ENCODE peak calls at places on chromosomes 11 and 22, in five cellular contexts. Y, R, H, X and S are unnamed samples. For H3K4me1, the result is how much of the 10 kb centered on the place peaks cover.

GRCh38 chr11:59216654-59217640 is 4.2 kb upstream of the MPEG1 start:
- DNase-seq in X (peak), R (no peak), H (no peak), Y (no peak), S (peak)

GRCh38 chr22:48658871-48659270 is 1168.8 kb downstream of the BRD1 start:
- DNase-seq in H (no peak), Y (no peak), X (no peak), R (no peak), S (no peak)

GRCh38 chr11:7575841-7576451 is 62.1 kb downstream of the PPFIBP2 start:
- DNase-seq in H (no peak), X (no peak), R (peak), Y (peak), S (peak)

GRCh38 chr11:298406-299065 is 790 bp downstream of the IFITM5 start:
- DNase-seq in X (peak), H (no peak), Y (peak), R (no peak), S (no peak)

GRCh38 chr11:102932678-102933077 is 22.9 kb downstream of the MMP13 start:
- DNase-seq in R (no peak), Y (no peak), X (no peak), H (no peak), S (no peak)

GRCh38 chr11:28962492-28962891 is 854.3 kb downstream of the METTL15 start:
- DNase-seq in Y (no peak), R (no peak), H (no peak), X (no peak), S (no peak)

GRCh38 chr11:6410695-6411430 is 8.0 kb downstream of the APBB1 start:
- DNase-seq in X (no peak), H (no peak), Y (no peak), R (no peak), S (no peak)

GRCh38 chr11:8531982-8532381 is 62.0 kb downstream of the STK33 start:
- DNase-seq in R (no peak), X (no peak), Y (no peak), H (no peak), S (no peak)

GRCh38 chr22:49838771-49839717 is 11.4 kb upstream of the BRD1 start:
- DNase-seq in Y (no peak), R (no peak), X (no peak), H (peak), S (no peak)

GRCh38 chr11:65565624-65566453 is 4.4 kb upstream of the ZNRD2 start:
- DNase-seq in H (no peak), Y (no peak), R (no peak), X (no peak), S (no peak)

GRCh38 chr11:61110255-61111059 is 8.2 kb downstream of the CD5 start:
- DNase-seq in Y (no peak), R (no peak), H (peak), X (no peak), S (no peak)

GRCh38 chr22:45010532-45010900 is 711 bp upstream of the PHF21B start:
- DNase-seq in Y (no peak), H (no peak), X (no peak), R (no peak), S (peak)

GRCh38 chr22:23066200-23067022 is 3.9 kb upstream of the GNAZ start:
- DNase-seq in R (no peak), H (no peak), X (peak), Y (peak), S (peak)

GRCh38 chr11:76577921-76578654 is 92.5 kb downstream of the LRRC32 start:
- DNase-seq in R (no peak), Y (no peak), H (no peak), X (no peak), S (no peak)

GRCh38 chr11:94793002-94793401 is 24.8 kb downstream of the AMOTL1 start:
- DNase-seq in R (no peak), Y (no peak), H (no peak), X (no peak), S (no peak)

GRCh38 chr11:70141490-70142014 is 61.5 kb upstream of the FADD start:
- DNase-seq in H (no peak), R (no peak), Y (no peak), X (no peak), S (peak)

GRCh38 chr22:42500164-42500835 is 19.3 kb downstream of the RRP7A start:
- DNase-seq in X (peak), R (no peak), Y (peak), H (peak), S (peak)

GRCh38 chr11:44539971-44540370 is 25.5 kb upstream of the CD82 start:
- DNase-seq in X (no peak), R (no peak), H (no peak), Y (no peak), S (no peak)

GRCh38 chr11:128400382-128401203 is 186.8 kb downstream of the ETS1 start:
- DNase-seq in H (no peak), X (no peak), R (no peak), Y (no peak), S (no peak)

GRCh38 chr22:25357606-25358420 is 138.4 kb downstream of the CRYBB2 start:
- DNase-seq in Y (peak), R (no peak), H (no peak), X (peak), S (no peak)

GRCh38 chr11:103397369-103397768 is 288.1 kb downstream of the DYNC2H1 start:
- DNase-seq in R (no peak), X (no peak), Y (no peak), H (no peak), S (no peak)

GRCh38 chr11:11229691-11230090 is 123.4 kb downstream of the CSNK2A3 start:
- DNase-seq in H (no peak), R (no peak), X (no peak), Y (no peak), S (no peak)

GRCh38 chr11:111631666-111632039 is 29.4 kb downstream of the SIK2 start:
- DNase-seq in X (no peak), R (peak), H (no peak), Y (no peak), S (no peak)

GRCh38 chr11:40877256-40877655 is 582.2 kb downstream of the LRRC4C start:
- DNase-seq in X (no peak), Y (no peak), H (no peak), R (peak), S (no peak)
- H3K4me1 ChIP-seq in X (under half), Y (under half), H (under half), R (under half), S (under half)

DNA sequence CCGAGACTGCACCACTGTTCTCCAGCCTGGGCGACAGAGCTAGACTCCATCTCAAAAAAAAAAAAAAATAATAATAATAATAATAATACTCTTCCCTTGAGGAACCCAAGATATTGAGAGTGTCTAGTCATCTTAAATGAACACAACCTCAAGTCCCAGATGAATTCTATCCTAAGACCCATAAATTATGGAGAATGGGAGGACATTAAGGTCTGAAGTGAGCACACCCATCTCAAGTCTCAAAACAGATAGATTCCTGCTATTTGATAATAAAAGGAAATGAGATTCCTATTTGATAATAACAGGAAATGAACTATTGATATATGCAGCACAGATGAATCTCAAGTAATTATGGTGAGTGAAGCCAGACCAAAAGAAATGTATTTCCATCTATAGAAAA is 51.5 kb downstream of the MAPK1 start:
- DNase-seq in H (no peak), X (no peak), R (no peak), Y (no peak), S (no peak)
- H3K4me1 ChIP-seq in H (half or more), X (half or more), R (under half), Y (under half), S (under half)

GRCh38 chr11:67468509-67468834 is 579 bp downstream of the TMEM134 start:
- DNase-seq in Y (no peak), X (no peak), R (no peak), H (no peak), S (no peak)
- H3K4me1 ChIP-seq in Y (under half), X (half or more), R (half or more), H (under half), S (under half)

DNA sequence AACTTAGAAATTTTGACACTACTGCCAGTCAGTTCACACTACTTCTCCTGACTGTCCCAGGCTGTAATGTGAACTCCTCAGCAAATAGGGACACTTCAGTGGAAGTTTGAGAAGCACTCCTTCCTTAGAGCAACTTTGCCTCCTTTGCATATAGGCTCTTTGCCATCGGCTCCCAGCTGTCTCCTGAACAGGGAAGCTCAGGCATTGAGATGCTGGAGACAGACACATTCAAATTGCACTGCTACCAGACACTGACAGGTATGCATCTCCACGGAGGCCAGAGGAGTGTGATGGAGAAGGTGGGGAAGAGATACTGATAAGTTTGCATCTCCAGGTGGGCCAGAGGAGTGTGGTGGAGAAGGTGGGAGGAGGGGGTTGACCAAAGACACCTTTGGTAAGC is 1.4 kb downstream of the TRAPPC4 start:
- DNase-seq in R (no peak), H (no peak), Y (no peak), X (peak), S (no peak)
- H3K4me1 ChIP-seq in R (half or more), H (half or more), Y (under half), X (under half), S (under half)